ENCODE peak calls at places on chromosome 20, in five cellular contexts. F, K, O, P and Y are unnamed samples.

GRCh38 chr20:11056414-11056813 is 382.6 kb upstream of the JAG1 start:
- DNase-seq in P (no peak), F (no peak), O (no peak), K (no peak), Y (peak; percentile 84)

GRCh38 chr20:54662064-54662463 is 186.7 kb downstream of the DOK5 start:
- DNase-seq in F (no peak), P (no peak), O (no peak), K (no peak), Y (no peak)

GRCh38 chr20:31841928-31842327 is 3.5 kb downstream of the FOXS1 start:
- DNase-seq in O (peak; percentile 38), F (no peak), P (peak; percentile 64), K (no peak), Y (no peak)

GRCh38 chr20:56368351-56369134 is 9.8 kb downstream of the FAM210B start:
- DNase-seq in F (no peak), P (no peak), K (no peak), O (no peak), Y (no peak)

GRCh38 chr20:45303586-45304463 is 2.8 kb upstream of the RBPJL start:
- DNase-seq in P (no peak), F (no peak), O (no peak), K (no peak), Y (no peak)

GRCh38 chr20:8800089-8800488 is 268.8 kb upstream of the PLCB4 start:
- DNase-seq in O (no peak), K (no peak), F (no peak), P (no peak), Y (no peak)

GRCh38 chr20:49893242-49894072 is 21.9 kb downstream of the SPATA2 start:
- DNase-seq in P (peak; percentile 37), O (no peak), F (no peak), K (peak; percentile 40), Y (peak; percentile 38)

GRCh38 chr20:11350126-11351005 is 567.3 kb upstream of the BTBD3 start:
- DNase-seq in P (peak; percentile 88), O (no peak), K (no peak), F (peak; percentile 29), Y (no peak)

GRCh38 chr20:37259865-37260264 is 1.7 kb downstream of the GHRH start:
- DNase-seq in P (no peak), F (no peak), O (no peak), K (no peak), Y (no peak)

GRCh38 chr20:16472045-16472872 is 101.0 kb downstream of the KIF16B start:
- DNase-seq in O (peak; percentile 24), F (no peak), K (no peak), P (peak; percentile 35), Y (no peak)

GRCh38 chr20:37864275-37864674 is 38.7 kb upstream of the VSTM2L start:
- DNase-seq in K (no peak), P (no peak), O (no peak), F (no peak), Y (no peak)

GRCh38 chr20:37877832-37878772 is 24.8 kb upstream of the VSTM2L start:
- DNase-seq in O (peak; percentile 75), K (no peak), F (no peak), P (no peak), Y (no peak)

GRCh38 chr20:25177890-25178321 is 17.6 kb upstream of the ENTPD6 start:
- DNase-seq in K (no peak), P (no peak), O (no peak), F (peak; percentile 79), Y (no peak)

GRCh38 chr20:44398303-44398702 is 42.8 kb downstream of the HNF4A start:
- DNase-seq in O (no peak), F (no peak), K (no peak), P (no peak), Y (no peak)

GRCh38 chr20:14295812-14296211 is 41.6 kb downstream of the FLRT3 start:
- DNase-seq in K (no peak), P (no peak), O (no peak), F (no peak), Y (no peak)

GRCh38 chr20:5691918-5692618 is 58.1 kb upstream of the SHLD1 start:
- DNase-seq in K (no peak), P (no peak), F (no peak), O (peak; percentile 35), Y (peak; percentile 94)

GRCh38 chr20:57878803-57879424 is 169.1 kb upstream of the PMEPA1 start:
- DNase-seq in P (no peak), F (no peak), K (no peak), O (no peak), Y (no peak)

GRCh38 chr20:707711-708110 is 32.1 kb upstream of the SCRT2 start:
- DNase-seq in P (no peak), K (no peak), F (no peak), O (no peak), Y (no peak)

GRCh38 chr20:13788167-13788834 is 3.5 kb downstream of the NDUFAF5 start:
- DNase-seq in F (no peak), K (peak; percentile 65), O (peak; percentile 88), P (peak; percentile 70), Y (peak; percentile 73)

GRCh38 chr20:35698298-35699126 is 640 bp downstream of the NFS1 start:
- DNase-seq in P (no peak), O (no peak), F (peak; percentile 27), K (no peak), Y (no peak)

GRCh38 chr20:40176442-40176841 is 512.6 kb downstream of the MAFB start:
- DNase-seq in F (no peak), P (no peak), K (no peak), O (no peak), Y (no peak)

GRCh38 chr20:5463007-5463686 is 146.4 kb upstream of the PROKR2 start:
- DNase-seq in F (no peak), O (no peak), P (no peak), K (no peak), Y (no peak)

GRCh38 chr20:55264825-55265224 is 740.5 kb downstream of the CBLN4 start:
- DNase-seq in F (no peak), K (no peak), O (no peak), P (no peak), Y (no peak)

GRCh38 chr20:36128463-36129176 is 25.9 kb upstream of the EPB41L1 start:
- DNase-seq in P (peak; percentile 75), O (no peak), K (no peak), F (no peak), Y (no peak)

GRCh38 chr20:38109657-38110524 is 55.2 kb downstream of the TGM2 start:
- DNase-seq in K (no peak), P (peak; percentile 100), O (peak; percentile 99), F (peak; percentile 74), Y (no peak)

GRCh38 chr20:53691060-53691810 is 97.6 kb upstream of the ZNF217 start:
- DNase-seq in K (no peak), O (no peak), F (no peak), P (no peak), Y (no peak)

GRCh38 chr20:6122111-6122872 is 538 bp downstream of the FERMT1 start:
- DNase-seq in P (peak; percentile 63), O (peak; percentile 32), F (no peak), K (no peak), Y (no peak)

GRCh38 chr20:10537850-10538480 is 102.9 kb downstream of the SLX4IP start:
- DNase-seq in O (no peak), P (no peak), K (no peak), F (no peak), Y (no peak)

GRCh38 chr20:54928564-54928963 is 453.2 kb downstream of the DOK5 start:
- DNase-seq in F (no peak), K (no peak), P (no peak), O (no peak), Y (no peak)

GRCh38 chr20:61407561-61407960 is 155.5 kb downstream of the CDH4 start:
- DNase-seq in P (no peak), O (no peak), F (no peak), K (no peak), Y (no peak)

GRCh38 chr20:5126512-5127203 is at the start of gene CDS2:
- DNase-seq in P (peak; percentile 99), K (peak; percentile 100), F (peak; percentile 100), O (peak; percentile 99), Y (peak; percentile 100)

DNA sequence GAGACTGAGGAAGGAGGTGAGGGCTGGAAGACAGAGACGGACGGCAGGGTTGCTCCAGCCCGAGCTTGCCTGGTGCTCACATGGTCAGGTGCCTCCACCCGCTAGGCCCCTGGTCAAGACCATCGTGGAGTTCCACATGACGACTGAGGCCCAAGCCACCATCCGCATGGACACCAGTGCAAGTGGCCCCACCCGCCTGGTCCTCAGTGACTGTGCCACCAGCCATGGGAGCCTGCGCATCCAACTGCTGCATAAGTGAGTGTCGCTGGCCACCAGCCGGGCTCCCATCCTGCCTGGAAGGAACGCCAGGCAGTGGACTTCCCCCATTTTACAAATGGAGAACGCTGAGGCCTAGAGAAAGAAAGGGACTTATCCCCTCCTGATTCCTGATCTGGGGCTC is 7.8 kb downstream of the BPIFB1 start:
- DNase-seq in O (no peak), K (no peak), P (no peak), F (no peak), Y (no peak)
- H3K4me3 ChIP-seq in O (no peak overlapping the region), K (no peak overlapping the region), P (no peak overlapping the region), F (no peak overlapping the region), Y (no peak overlapping the region)

GRCh38 chr20:47786763-47787107 is 1.5 kb upstream of the SULF2 start:
- DNase-seq in P (no peak), O (no peak), F (no peak), K (no peak), Y (no peak)
- TF ChIP-seq CTCF in P (no peak), O (no peak), F (no peak), K (no peak), Y (no peak)

GRCh38 chr20:63253438-63254236 is 626 bp downstream of the NKAIN4 start:
- DNase-seq in F (no peak), O (no peak), K (no peak), P (no peak), Y (no peak)
- H3K4me3 ChIP-seq in F (no peak overlapping the region), O (no peak overlapping the region), K (no peak overlapping the region), P (peak overlapping the region; percentile 23), Y (no peak overlapping the region)

DNA sequence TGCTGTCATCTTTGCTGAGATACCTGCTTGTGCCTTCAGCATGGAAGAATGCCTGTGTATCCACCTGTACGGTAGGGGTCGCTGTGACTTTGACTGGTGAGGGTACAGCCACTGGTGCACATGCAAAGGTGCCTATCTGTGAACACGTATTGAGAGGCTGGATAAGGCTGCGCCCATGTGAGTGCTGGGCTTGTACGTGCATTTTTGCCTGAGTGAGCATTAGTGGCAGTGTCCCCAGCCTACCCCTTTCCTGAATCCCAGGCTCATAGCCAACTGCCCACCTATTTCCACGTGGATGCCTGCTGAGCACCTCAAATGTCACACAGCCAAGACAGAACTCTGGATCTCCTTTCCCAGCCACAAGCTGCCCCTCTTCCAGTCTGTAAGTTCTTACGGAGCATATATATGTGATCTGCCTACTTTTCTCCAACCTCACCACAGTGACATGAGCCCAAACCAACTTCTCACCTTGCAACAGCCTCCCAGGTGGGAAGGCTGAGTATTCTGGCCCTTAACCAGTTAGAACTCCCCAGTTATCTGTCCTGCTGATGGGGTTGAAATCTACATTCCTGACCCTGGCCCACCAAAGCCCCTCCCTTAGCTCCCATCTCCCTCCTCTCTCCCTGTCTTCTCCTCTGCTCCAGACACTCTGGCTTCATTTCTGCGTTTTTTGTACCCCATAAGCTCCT is 1.1 kb upstream of the SLC2A10 start:
- DNase-seq in F (no peak), K (no peak), O (peak; percentile 82), P (no peak), Y (no peak)
- TF ChIP-seq CTCF in F (no peak), K (no peak), O (peak; percentile 97), P (no peak), Y (no peak)

GRCh38 chr20:46331612-46332361 is 23.5 kb upstream of the CDH22 start:
- DNase-seq in F (no peak), O (no peak), K (no peak), P (no peak), Y (no peak)
- H3K4me3 ChIP-seq in F (no peak overlapping the region), O (no peak overlapping the region), K (no peak overlapping the region), P (no peak overlapping the region), Y (no peak overlapping the region)